ENCODE peak calls at places on chromosomes 6 and 20, in four cellular contexts. One of them, this sample, is unnamed. For H3K36me3, the result is how much of the 10 kb centered on the place peaks cover.

GRCh38 chr20:227439-228105 is 514 bp downstream of the DEFB129 start:
- DNase-seq in HepG2: no peak
- DNase-seq in K562: no peak
- DNase-seq in upper lobe of left lung: no peak
- DNase-seq in this sample: no peak

GRCh38 chr20:63552481-63553249 is 1.3 kb upstream of the FNDC11 start:
- DNase-seq in HepG2: no peak
- DNase-seq in K562: peak
- DNase-seq in upper lobe of left lung: no peak
- DNase-seq in this sample: no peak

GRCh38 chr20:16236589-16237241 is 336.5 kb downstream of the KIF16B start:
- DNase-seq in HepG2: no peak
- DNase-seq in K562: no peak
- DNase-seq in upper lobe of left lung: no peak
- DNase-seq in this sample: no peak

GRCh38 chr6:161423271-161423670 is 149.4 kb upstream of the AGPAT4 start:
- DNase-seq in HepG2: no peak
- DNase-seq in K562: no peak
- DNase-seq in upper lobe of left lung: no peak
- DNase-seq in this sample: no peak

GRCh38 chr6:437042-437402 is 45.5 kb downstream of the IRF4 start:
- DNase-seq in HepG2: no peak
- DNase-seq in K562: no peak
- DNase-seq in upper lobe of left lung: no peak
- DNase-seq in this sample: no peak

GRCh38 chr6:135088818-135089809 is 34.5 kb upstream of the HBS1L start:
- DNase-seq in HepG2: peak
- DNase-seq in K562: peak
- DNase-seq in upper lobe of left lung: no peak
- DNase-seq in this sample: no peak

GRCh38 chr20:32945710-32946221 is 58.5 kb downstream of the SUN5 start:
- DNase-seq in HepG2: peak
- DNase-seq in K562: peak
- DNase-seq in upper lobe of left lung: no peak
- DNase-seq in this sample: no peak

GRCh38 chr6:52020961-52021570 is 66.3 kb downstream of the PKHD1 start:
- DNase-seq in HepG2: peak
- DNase-seq in K562: peak
- DNase-seq in upper lobe of left lung: no peak
- DNase-seq in this sample: no peak

GRCh38 chr6:31462964-31463940 is 34.7 kb upstream of the MICB start:
- DNase-seq in HepG2: peak
- DNase-seq in K562: peak
- DNase-seq in upper lobe of left lung: peak
- DNase-seq in this sample: peak

GRCh38 chr20:41411458-41411857 is 44.8 kb upstream of the EMILIN3 start:
- DNase-seq in HepG2: no peak
- DNase-seq in K562: peak
- DNase-seq in upper lobe of left lung: no peak
- DNase-seq in this sample: no peak

GRCh38 chr6:25371037-25371347 is 91.8 kb downstream of the CARMIL1 start:
- DNase-seq in HepG2: no peak
- DNase-seq in K562: no peak
- DNase-seq in upper lobe of left lung: no peak
- DNase-seq in this sample: no peak

GRCh38 chr20:32536861-32537656 is 48.1 kb downstream of the NOL4L start:
- DNase-seq in HepG2: no peak
- DNase-seq in K562: peak
- DNase-seq in upper lobe of left lung: peak
- DNase-seq in this sample: no peak

GRCh38 chr6:119147101-119148053 is 68.9 kb upstream of the FAM184A start:
- DNase-seq in HepG2: peak
- DNase-seq in K562: peak
- DNase-seq in upper lobe of left lung: peak
- DNase-seq in this sample: no peak
- TF ChIP-seq EP300 in HepG2: peak
- TF ChIP-seq EP300 in K562: peak
- TF ChIP-seq EP300 in upper lobe of left lung: no peak
- TF ChIP-seq EP300 in this sample: no peak

DNA sequence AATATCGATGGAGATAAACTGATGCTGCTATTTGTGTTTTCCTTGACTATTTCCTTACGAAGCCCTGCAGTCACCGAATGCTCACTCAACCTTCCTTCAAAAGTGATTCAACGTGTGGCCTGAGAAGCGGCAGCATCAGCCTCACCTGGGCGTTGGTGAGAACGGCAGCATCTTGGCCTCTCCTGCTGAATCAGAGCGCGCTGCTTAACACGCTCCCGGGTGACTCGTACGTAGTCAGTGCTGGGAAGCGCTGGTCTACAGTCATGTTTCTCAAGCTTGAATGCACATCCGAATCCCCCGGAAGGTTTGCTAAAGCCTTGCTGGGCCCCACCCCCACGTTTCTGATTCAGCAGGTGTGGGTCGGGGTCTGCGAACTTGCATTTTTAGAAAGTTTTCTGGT is 214.1 kb upstream of the RREB1 start:
- DNase-seq in HepG2: no peak
- DNase-seq in K562: no peak
- DNase-seq in upper lobe of left lung: no peak
- DNase-seq in this sample: no peak
- H3K27ac ChIP-seq in HepG2: no peak
- H3K27ac ChIP-seq in K562: no peak
- H3K27ac ChIP-seq in upper lobe of left lung: no peak
- H3K27ac ChIP-seq in this sample: no peak

DNA sequence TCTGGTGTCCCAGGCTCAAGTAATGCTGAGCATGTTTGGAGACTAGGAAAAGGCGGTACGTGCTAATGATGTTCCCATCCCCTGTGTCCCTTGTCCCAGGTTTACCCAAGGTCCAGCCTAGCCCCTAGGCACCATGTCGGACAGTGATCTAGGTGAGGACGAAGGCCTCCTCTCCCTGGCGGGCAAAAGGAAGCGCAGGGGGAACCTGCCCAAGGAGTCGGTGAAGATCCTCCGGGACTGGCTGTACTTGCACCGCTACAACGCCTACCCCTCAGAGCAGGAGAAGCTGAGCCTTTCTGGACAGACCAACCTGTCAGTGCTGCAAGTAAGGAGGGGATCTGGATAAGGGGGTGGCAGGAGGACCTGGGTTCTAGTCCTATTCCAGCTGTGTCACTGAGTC is 5.2 kb downstream of the TGIF2 start:
- DNase-seq in HepG2: no peak
- DNase-seq in K562: no peak
- DNase-seq in upper lobe of left lung: no peak
- DNase-seq in this sample: no peak
- H3K36me3 ChIP-seq in HepG2: under half
- H3K36me3 ChIP-seq in K562: half or more
- H3K36me3 ChIP-seq in upper lobe of left lung: under half
- H3K36me3 ChIP-seq in this sample: under half

DNA sequence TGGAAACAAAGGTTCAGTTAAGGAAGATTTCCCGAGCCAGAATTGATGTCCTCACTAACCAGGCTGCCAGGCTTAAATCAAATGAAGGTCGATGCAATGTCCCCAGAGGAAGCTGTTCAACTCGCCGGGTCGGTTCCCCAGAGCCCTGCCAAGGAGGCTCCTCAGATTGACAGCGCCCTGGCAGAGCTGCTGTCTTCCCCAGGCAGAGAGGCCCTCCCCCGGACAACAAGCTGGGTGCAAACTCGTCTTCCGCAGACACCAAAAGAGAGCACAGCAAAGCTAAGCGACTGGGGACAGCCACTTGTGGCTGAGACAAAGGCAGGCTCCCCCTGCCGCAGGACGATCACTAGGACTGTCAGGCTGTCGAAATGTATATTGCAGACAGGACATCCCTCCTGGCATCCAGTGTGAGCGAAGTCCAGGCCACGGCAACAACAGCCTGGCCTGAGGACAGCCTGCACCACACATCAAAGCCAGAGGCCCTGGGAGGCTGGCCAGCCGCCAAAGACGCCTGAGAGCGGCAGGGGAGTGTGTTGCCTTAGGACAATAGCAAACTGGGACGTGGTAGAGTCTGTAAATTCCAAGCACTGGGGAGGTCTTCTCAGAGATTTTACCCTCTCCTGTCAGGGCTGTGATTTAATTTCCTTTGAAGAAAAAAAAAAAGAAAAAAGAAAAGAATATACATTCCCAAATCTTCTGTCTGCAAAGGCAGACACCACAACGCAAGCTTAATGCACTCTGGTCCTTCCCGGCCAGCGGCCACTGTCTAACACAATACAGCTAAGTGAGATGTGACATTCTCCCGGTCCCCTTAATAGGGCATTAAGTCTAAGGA is 99.1 kb downstream of the HIVEP2 start:
- DNase-seq in HepG2: peak
- DNase-seq in K562: peak
- DNase-seq in upper lobe of left lung: peak
- DNase-seq in this sample: peak
- TF ChIP-seq EP300 in HepG2: peak
- TF ChIP-seq EP300 in K562: no peak
- TF ChIP-seq EP300 in upper lobe of left lung: peak
- TF ChIP-seq EP300 in this sample: no peak